ENCODE peak calls at places on chromosomes 6 and 20, in eight cellular contexts. One of them, this sample, is unnamed.

GRCh38 chr6:5401845-5402738 is 140.8 kb downstream of the FARS2 start:
- DNase-seq in sciatic nerve: no peak
- DNase-seq in H7: no peak
- DNase-seq in AG04450: no peak
- DNase-seq in GM20000: no peak
- DNase-seq in non-pigmented ciliary epithelial cell: no peak
- DNase-seq in caudate nucleus: no peak
- DNase-seq in GM12865: peak
- DNase-seq in this sample: no peak

GRCh38 chr20:49615401-49616153 is 47.6 kb upstream of the PTGIS start:
- DNase-seq in GM12865: no peak
- DNase-seq in AG04450: no peak
- DNase-seq in H7: peak
- DNase-seq in sciatic nerve: no peak
- DNase-seq in caudate nucleus: no peak
- DNase-seq in GM20000: no peak
- DNase-seq in non-pigmented ciliary epithelial cell: no peak
- DNase-seq in this sample: no peak

GRCh38 chr20:48824830-48825550 is 2.8 kb downstream of the PREX1 start:
- DNase-seq in sciatic nerve: peak
- DNase-seq in non-pigmented ciliary epithelial cell: no peak
- DNase-seq in caudate nucleus: no peak
- DNase-seq in GM20000: no peak
- DNase-seq in GM12865: peak
- DNase-seq in H7: peak
- DNase-seq in AG04450: no peak
- DNase-seq in this sample: no peak

GRCh38 chr20:46712056-46712636 is 2.7 kb downstream of the SLC2A10 start:
- DNase-seq in GM20000: no peak
- DNase-seq in caudate nucleus: no peak
- DNase-seq in GM12865: no peak
- DNase-seq in H7: no peak
- DNase-seq in non-pigmented ciliary epithelial cell: no peak
- DNase-seq in sciatic nerve: no peak
- DNase-seq in AG04450: no peak
- DNase-seq in this sample: no peak

GRCh38 chr6:35583893-35584688 is 71.4 kb upstream of the TULP1 start:
- DNase-seq in sciatic nerve: peak
- DNase-seq in non-pigmented ciliary epithelial cell: no peak
- DNase-seq in GM12865: peak
- DNase-seq in caudate nucleus: peak
- DNase-seq in GM20000: peak
- DNase-seq in AG04450: peak
- DNase-seq in H7: peak
- DNase-seq in this sample: peak

GRCh38 chr6:79864421-79864820 is 82.9 kb downstream of the ELOVL4 start:
- DNase-seq in GM20000: no peak
- DNase-seq in H7: no peak
- DNase-seq in AG04450: no peak
- DNase-seq in non-pigmented ciliary epithelial cell: no peak
- DNase-seq in GM12865: no peak
- DNase-seq in caudate nucleus: no peak
- DNase-seq in sciatic nerve: no peak
- DNase-seq in this sample: no peak

GRCh38 chr6:37987008-37987407 is 167.5 kb downstream of the ZFAND3 start:
- DNase-seq in AG04450: no peak
- DNase-seq in caudate nucleus: no peak
- DNase-seq in sciatic nerve: no peak
- DNase-seq in H7: no peak
- DNase-seq in non-pigmented ciliary epithelial cell: no peak
- DNase-seq in GM12865: no peak
- DNase-seq in GM20000: no peak
- DNase-seq in this sample: no peak

GRCh38 chr6:22362361-22362760 is 65.5 kb upstream of the PRL start:
- DNase-seq in AG04450: no peak
- DNase-seq in GM20000: no peak
- DNase-seq in caudate nucleus: no peak
- DNase-seq in H7: no peak
- DNase-seq in non-pigmented ciliary epithelial cell: no peak
- DNase-seq in sciatic nerve: no peak
- DNase-seq in GM12865: no peak
- DNase-seq in this sample: no peak

GRCh38 chr20:4412216-4412615 is 309.5 kb upstream of the PRND start:
- DNase-seq in AG04450: no peak
- DNase-seq in caudate nucleus: no peak
- DNase-seq in non-pigmented ciliary epithelial cell: no peak
- DNase-seq in H7: no peak
- DNase-seq in sciatic nerve: no peak
- DNase-seq in GM20000: no peak
- DNase-seq in GM12865: no peak
- DNase-seq in this sample: no peak

GRCh38 chr6:146028250-146028789 is 542 bp upstream of the GRM1 start:
- DNase-seq in sciatic nerve: peak
- DNase-seq in GM20000: peak
- DNase-seq in non-pigmented ciliary epithelial cell: peak
- DNase-seq in GM12865: peak
- DNase-seq in AG04450: peak
- DNase-seq in H7: peak
- DNase-seq in caudate nucleus: peak
- DNase-seq in this sample: no peak

GRCh38 chr6:34922177-34922663 is 33.2 kb downstream of the ANKS1A start:
- DNase-seq in AG04450: peak
- DNase-seq in caudate nucleus: no peak
- DNase-seq in GM12865: no peak
- DNase-seq in sciatic nerve: no peak
- DNase-seq in non-pigmented ciliary epithelial cell: peak
- DNase-seq in H7: no peak
- DNase-seq in GM20000: no peak
- DNase-seq in this sample: no peak

GRCh38 chr6:23176883-23177282 is 607.5 kb downstream of the HDGFL1 start:
- DNase-seq in non-pigmented ciliary epithelial cell: no peak
- DNase-seq in AG04450: no peak
- DNase-seq in GM20000: no peak
- DNase-seq in caudate nucleus: no peak
- DNase-seq in H7: no peak
- DNase-seq in sciatic nerve: no peak
- DNase-seq in GM12865: peak
- DNase-seq in this sample: no peak

GRCh38 chr20:5153612-5154542 is 27.1 kb downstream of the CDS2 start:
- DNase-seq in GM20000: no peak
- DNase-seq in caudate nucleus: no peak
- DNase-seq in non-pigmented ciliary epithelial cell: no peak
- DNase-seq in GM12865: no peak
- DNase-seq in H7: no peak
- DNase-seq in sciatic nerve: no peak
- DNase-seq in AG04450: no peak
- DNase-seq in this sample: no peak